ENCODE peak calls at places on chromosomes 16 and 17, in seven cellular contexts. E is AG09319, S is left ventricle myocardium inferior, O is fibroblast of villous mesenchyme, G is prostate gland, L is AG04449, H is progenitor cell of endocrine pancreas. D is an unnamed sample.

GRCh38 chr17:17921192-17922082 is 50.8 kb downstream of the TOM1L2 start:
- DNase-seq in L (peak), G (no peak), O (peak), H (no peak), E (peak), S (no peak), D (no peak)

GRCh38 chr16:31529398-31530312 is 2.0 kb downstream of the AHSP start:
- DNase-seq in G (no peak), E (no peak), O (no peak), H (no peak), L (no peak), S (no peak), D (no peak)

GRCh38 chr17:42477173-42477572 is 18.5 kb downstream of the ATP6V0A1 start:
- DNase-seq in G (no peak), L (no peak), E (no peak), S (no peak), O (no peak), H (no peak), D (no peak)

GRCh38 chr16:65532846-65533245 is 411.0 kb upstream of the CDH11 start:
- DNase-seq in H (no peak), S (no peak), L (no peak), O (no peak), E (no peak), G (no peak), D (no peak)

GRCh38 chr17:64313577-64313976 is 50.5 kb upstream of the TEX2 start:
- DNase-seq in H (no peak), E (no peak), L (no peak), G (no peak), O (no peak), S (no peak), D (no peak)

GRCh38 chr17:7438050-7438614 is 1.2 kb upstream of the FGF11 start:
- DNase-seq in G (peak), S (peak), E (no peak), H (no peak), L (no peak), O (peak), D (peak)

GRCh38 chr17:14341866-14342265 is 41.0 kb downstream of the HS3ST3B1 start:
- DNase-seq in S (no peak), O (peak), L (no peak), E (no peak), G (no peak), H (no peak), D (no peak)

GRCh38 chr16:23158114-23158513 is 8.9 kb upstream of the USP31 start:
- DNase-seq in L (no peak), G (no peak), S (no peak), H (no peak), E (no peak), O (no peak), D (no peak)

GRCh38 chr17:36461330-36462110 is 25.0 kb upstream of the ZNHIT3 start:
- DNase-seq in S (no peak), G (no peak), O (no peak), E (no peak), H (no peak), L (no peak), D (no peak)

GRCh38 chr16:23663918-23664317 is 14.8 kb upstream of the PLK1 start:
- DNase-seq in O (no peak), S (no peak), H (no peak), L (no peak), G (no peak), E (no peak), D (no peak)

GRCh38 chr17:76598004-76598439 is 12.4 kb upstream of the ST6GALNAC2 start:
- DNase-seq in H (no peak), G (no peak), E (no peak), L (no peak), O (no peak), S (no peak), D (no peak)

GRCh38 chr17:65918921-65919546 is 272.9 kb downstream of the CEP112 start:
- DNase-seq in L (no peak), H (no peak), O (no peak), G (no peak), E (no peak), S (no peak), D (no peak)

GRCh38 chr16:8956265-8957060 is 7.2 kb downstream of the USP7 start:
- DNase-seq in G (no peak), O (no peak), S (no peak), L (no peak), E (no peak), H (no peak), D (no peak)

GRCh38 chr16:70158261-70158939 is 15.2 kb upstream of the CLEC18C start:
- DNase-seq in E (no peak), H (no peak), G (peak), O (no peak), S (no peak), L (no peak), D (no peak)

GRCh38 chr16:75676909-75677308 is at the start of gene CPHXL2:
- DNase-seq in H (no peak), L (no peak), E (no peak), G (no peak), S (no peak), O (no peak), D (no peak)

GRCh38 chr17:9253308-9253707 is 232.0 kb downstream of the NTN1 start:
- DNase-seq in E (no peak), S (no peak), H (no peak), O (no peak), L (no peak), G (no peak), D (no peak)

GRCh38 chr17:67855504-67856324 is 30.4 kb downstream of the BPTF start:
- DNase-seq in S (no peak), E (no peak), G (no peak), O (no peak), L (no peak), H (no peak), D (no peak)

GRCh38 chr16:9849697-9850245 is 332.5 kb downstream of the GRIN2A start:
- DNase-seq in H (no peak), O (no peak), E (no peak), L (no peak), G (no peak), S (no peak), D (no peak)

GRCh38 chr16:84446086-84446485 is 58.4 kb downstream of the MEAK7 start:
- DNase-seq in H (no peak), G (no peak), L (no peak), O (no peak), S (no peak), E (no peak), D (no peak)

GRCh38 chr16:88023366-88023765 is 72.1 kb downstream of the BANP start:
- DNase-seq in S (no peak), G (no peak), L (no peak), H (no peak), O (no peak), E (no peak), D (no peak)

GRCh38 chr17:16880843-16881230 is 91.1 kb downstream of the TNFRSF13B start:
- DNase-seq in E (no peak), L (no peak), O (no peak), G (no peak), S (no peak), H (no peak), D (no peak)

GRCh38 chr17:72719582-72720493 is 372.6 kb downstream of the SLC39A11 start:
- DNase-seq in L (no peak), H (no peak), E (no peak), S (no peak), O (peak), G (no peak), D (no peak)

GRCh38 chr16:4052801-4053662 is 63.2 kb downstream of the ADCY9 start:
- DNase-seq in G (peak), S (peak), H (no peak), E (peak), O (peak), L (no peak), D (no peak)

GRCh38 chr17:40218740-40219072 is 398 bp upstream of the WIPF2 start:
- DNase-seq in L (no peak), O (peak), E (peak), S (peak), H (peak), G (peak), D (peak)

DNA sequence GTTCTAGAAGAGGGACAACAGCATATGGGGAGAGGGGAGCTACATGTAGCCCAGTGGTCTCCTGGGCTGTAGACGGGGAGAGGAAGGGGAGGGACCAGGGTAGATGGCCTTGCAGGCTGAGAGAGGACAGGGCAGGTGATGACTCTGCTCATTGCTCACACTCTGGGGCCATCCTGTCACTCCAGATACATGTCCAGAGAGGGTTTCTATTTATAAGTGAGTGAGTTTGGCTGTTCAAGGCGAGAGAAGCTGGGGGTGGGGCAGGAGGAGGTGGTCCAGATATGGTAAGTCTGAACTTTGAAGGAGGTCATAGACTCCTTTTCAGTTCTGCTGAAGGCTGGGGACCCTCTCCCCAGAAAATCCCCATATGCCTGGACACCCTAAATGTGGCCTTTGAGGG is 22.2 kb downstream of the CACNA1G start:
- DNase-seq in S (peak), E (no peak), G (no peak), H (no peak), L (no peak), O (no peak), D (no peak)
- TF ChIP-seq CTCF in S (no peak), E (no peak), G (no peak), H (no peak), L (no peak), O (no peak), D (no peak)

GRCh38 chr17:30299000-30299399 is 7.3 kb upstream of the BLMH start:
- DNase-seq in L (no peak), E (no peak), H (no peak), S (no peak), G (no peak), O (no peak), D (no peak)
- TF ChIP-seq CTCF in L (peak), E (peak), H (peak), S (no peak), G (no peak), O (peak), D (no peak)

GRCh38 chr17:82226170-82226808 is 2.6 kb upstream of the SLC16A3 start:
- DNase-seq in H (no peak), G (no peak), O (no peak), S (no peak), E (no peak), L (no peak), D (no peak)

GRCh38 chr17:82224666-82225065 is 4.2 kb upstream of the SLC16A3 start:
- DNase-seq in G (no peak), E (no peak), O (no peak), L (no peak), H (no peak), S (no peak), D (no peak)

GRCh38 chr17:82223517-82223916 is 5.3 kb upstream of the SLC16A3 start:
- DNase-seq in E (no peak), G (no peak), O (no peak), S (no peak), L (no peak), H (no peak), D (no peak)

GRCh38 chr17:82226809-82227628 is 1.8 kb upstream of the SLC16A3 start:
- DNase-seq in E (no peak), S (no peak), L (no peak), O (no peak), H (no peak), G (no peak), D (no peak)

DNA sequence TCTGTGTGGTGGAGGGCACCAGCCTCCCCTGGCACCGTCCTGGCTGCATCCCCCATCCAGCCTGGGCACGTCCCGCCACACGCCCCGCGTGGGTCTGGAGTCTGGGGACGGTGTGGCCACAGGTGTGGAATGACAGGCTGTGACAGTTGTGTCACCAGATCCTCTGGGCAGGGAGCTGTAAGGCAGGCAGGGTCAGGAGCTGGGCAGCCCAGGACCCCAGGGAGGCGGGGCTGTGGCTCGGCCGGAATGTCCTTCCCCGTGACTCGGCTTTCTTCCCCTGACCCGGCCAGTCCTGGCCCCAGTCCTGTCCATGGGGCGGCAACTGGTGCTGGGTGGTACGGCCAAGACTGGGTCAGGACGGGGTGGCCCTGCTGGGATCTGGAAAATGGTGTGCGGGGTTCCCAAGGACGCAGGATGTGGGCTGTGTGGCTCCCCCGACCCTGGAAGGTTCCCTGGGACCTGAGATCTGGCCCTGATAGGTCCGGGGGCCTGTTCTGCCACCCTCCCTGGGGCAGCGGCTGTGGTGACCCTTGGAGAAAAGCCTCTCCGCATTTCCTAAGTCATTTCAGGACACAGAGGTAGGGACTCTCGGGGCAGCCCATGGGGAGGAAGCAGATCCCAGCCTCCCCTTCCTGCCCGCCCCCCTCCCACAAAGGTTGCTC is 3.3 kb upstream of the SLC16A3 start:
- DNase-seq in H (no peak), S (no peak), G (no peak), L (no peak), E (no peak), O (no peak), D (no peak)
- TF ChIP-seq CTCF in H (no peak), S (no peak), G (no peak), L (no peak), E (no peak), O (no peak), D (no peak)

GRCh38 chr17:82246040-82246364 is 17.2 kb downstream of the SLC16A3 start:
- DNase-seq in L (no peak), G (no peak), H (no peak), S (no peak), E (no peak), O (no peak), D (no peak)

GRCh38 chr17:82242977-82243647 is 14.3 kb downstream of the SLC16A3 start:
- DNase-seq in G (peak), E (peak), H (no peak), L (peak), S (peak), O (peak), D (no peak)

GRCh38 chr17:82243648-82244412 is 15.0 kb downstream of the SLC16A3 start:
- DNase-seq in S (no peak), G (no peak), O (no peak), E (no peak), H (no peak), L (no peak), D (no peak)

GRCh38 chr17:82245144-82246039 is 16.6 kb downstream of the SLC16A3 start:
- DNase-seq in L (no peak), H (no peak), E (no peak), G (no peak), O (no peak), S (no peak), D (no peak)

DNA sequence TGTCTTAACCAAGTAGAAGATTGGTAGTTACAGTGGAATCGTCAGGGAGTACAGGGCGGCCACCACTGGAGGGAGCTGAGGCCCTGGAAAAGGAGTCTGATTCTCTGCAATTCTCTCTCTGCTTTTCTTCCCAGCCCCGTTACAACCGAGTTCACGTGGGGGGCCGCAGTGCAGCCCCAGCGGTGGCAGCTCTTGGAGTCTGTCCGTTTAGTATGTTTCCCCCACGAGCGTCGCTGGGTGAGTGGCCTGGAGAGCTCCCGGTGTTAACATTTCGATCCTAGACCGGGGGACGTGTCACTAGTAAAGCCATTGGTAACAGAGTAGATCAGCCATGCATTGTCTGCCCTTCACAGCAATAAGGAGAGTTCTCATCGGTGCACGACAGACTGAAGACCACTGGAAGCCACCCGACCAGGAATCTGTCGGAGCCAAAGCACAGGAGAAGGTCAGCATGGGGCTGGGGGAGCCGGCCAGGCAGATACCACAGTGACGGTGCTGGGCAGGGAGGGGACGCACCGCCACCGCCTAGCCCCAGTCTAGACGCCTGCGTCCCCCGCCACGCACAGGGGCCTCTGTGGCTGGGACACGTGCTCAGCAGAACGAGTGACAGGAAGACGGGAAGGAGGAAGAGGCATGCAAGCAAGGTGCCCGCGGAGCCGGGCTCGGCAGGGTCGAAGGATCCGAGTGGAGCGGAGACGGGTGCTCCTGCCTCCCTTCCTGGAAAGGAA is 15.7 kb downstream of the SLC16A3 start:
- DNase-seq in G (no peak), S (no peak), L (no peak), E (no peak), H (no peak), O (peak), D (no peak)
- TF ChIP-seq CTCF in G (peak), S (peak), L (peak), E (peak), H (peak), O (peak), D (peak)

DNA sequence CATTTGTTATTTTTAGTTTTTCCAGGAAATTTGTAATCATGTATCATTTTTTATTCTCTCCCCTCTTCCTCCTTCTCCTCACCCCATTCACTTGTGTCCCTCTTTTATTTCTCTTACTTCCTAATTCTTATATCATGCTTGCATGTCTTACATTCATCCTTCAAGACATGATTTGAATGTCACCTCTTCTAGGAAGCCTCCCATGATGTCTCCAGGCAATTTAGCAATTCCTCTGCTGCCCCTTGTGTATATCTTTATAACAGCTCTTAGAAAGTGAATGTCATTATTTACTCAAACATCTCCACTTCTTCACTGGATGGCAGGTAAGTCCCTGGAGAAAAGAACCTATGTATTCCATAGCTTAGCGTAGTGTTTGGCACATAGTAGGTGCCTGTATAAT is 7.8 kb downstream of the HNF1B start:
- DNase-seq in L (no peak), S (no peak), G (no peak), E (no peak), O (no peak), H (no peak), D (no peak)
- TF ChIP-seq CTCF in L (peak), S (no peak), G (no peak), E (no peak), O (no peak), H (peak), D (no peak)

DNA sequence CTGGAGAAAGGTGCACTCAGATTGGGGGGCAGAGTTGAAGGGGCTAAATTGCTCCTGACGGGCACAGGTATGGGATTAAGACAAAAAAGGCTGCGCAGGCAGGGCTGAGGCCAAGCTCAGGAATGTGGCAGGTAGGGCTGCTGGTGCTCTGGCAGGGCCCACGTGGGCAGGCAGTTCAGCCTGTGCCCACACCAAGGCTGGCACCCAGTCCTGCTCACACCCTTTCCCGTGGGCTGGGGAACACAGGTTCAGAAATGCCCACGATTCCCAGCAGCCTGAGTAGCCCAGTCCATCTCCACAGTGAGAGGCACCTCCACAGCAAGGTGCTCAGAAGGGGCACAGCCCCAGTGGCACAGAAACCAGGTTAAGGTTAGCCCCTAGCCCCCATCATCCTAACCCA is 4.4 kb downstream of the HDAC5 start:
- DNase-seq in G (no peak), E (no peak), H (no peak), S (no peak), O (no peak), L (no peak), D (no peak)
- TF ChIP-seq CTCF in G (no peak), E (no peak), H (no peak), S (no peak), O (no peak), L (no peak), D (no peak)

GRCh38 chr16:61432421-61432820 is 603.8 kb downstream of the CDH8 start:
- DNase-seq in E (no peak), H (no peak), G (no peak), O (no peak), S (no peak), L (no peak), D (no peak)
- TF ChIP-seq CTCF in E (no peak), H (no peak), G (no peak), O (no peak), S (peak), L (no peak), D (no peak)

DNA sequence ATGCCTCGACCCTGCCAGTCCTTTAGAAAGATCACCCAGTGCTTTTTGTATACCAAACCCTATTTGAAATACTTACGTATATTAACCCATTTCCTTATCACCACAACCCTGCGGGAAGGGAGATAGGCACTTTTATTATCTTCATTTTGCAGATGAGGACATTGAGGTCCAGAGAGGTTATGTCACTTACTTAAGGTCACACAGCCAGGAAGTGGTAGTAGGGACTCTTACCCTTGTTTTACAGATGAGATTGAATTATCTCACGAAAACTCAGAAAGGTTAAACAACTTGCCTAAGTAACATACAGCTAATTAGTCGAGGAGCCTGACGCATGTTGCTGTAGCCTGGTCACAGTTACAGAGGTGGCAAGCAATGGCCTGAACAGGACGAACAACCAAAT is 38.3 kb downstream of the IL4R start:
- DNase-seq in G (no peak), S (no peak), E (no peak), O (no peak), L (no peak), H (no peak), D (no peak)
- TF ChIP-seq CTCF in G (no peak), S (no peak), E (no peak), O (no peak), L (no peak), H (no peak), D (no peak)

D was measured in GM10248.